ENCODE peak calls at places on chromosomes 12 and 14, in eight cellular contexts. One of them, this sample, is unnamed.

GRCh38 chr14:60183724-60184596 is 18.8 kb upstream of the DHRS7 start:
- DNase-seq in adipocyte: peak
- DNase-seq in iris pigment epithelial cell: peak
- DNase-seq in right lobe of liver: no peak
- DNase-seq in activated CD4-positive, alpha-beta T cell treated with anti-CD3 and anti-CD28 coated beads for 36 hours: no peak
- DNase-seq in A549: peak
- DNase-seq in dorsolateral prefrontal cortex: no peak
- DNase-seq in trophoblast cell: peak
- DNase-seq in this sample: peak

GRCh38 chr12:68113644-68114043 is 45.9 kb downstream of the IFNG start:
- DNase-seq in A549: no peak
- DNase-seq in trophoblast cell: no peak
- DNase-seq in right lobe of liver: no peak
- DNase-seq in iris pigment epithelial cell: no peak
- DNase-seq in adipocyte: no peak
- DNase-seq in activated CD4-positive, alpha-beta T cell treated with anti-CD3 and anti-CD28 coated beads for 36 hours: peak
- DNase-seq in dorsolateral prefrontal cortex: no peak
- DNase-seq in this sample: no peak

GRCh38 chr12:45666452-45667215 is 62.9 kb upstream of the ARID2 start:
- DNase-seq in dorsolateral prefrontal cortex: no peak
- DNase-seq in iris pigment epithelial cell: no peak
- DNase-seq in adipocyte: no peak
- DNase-seq in activated CD4-positive, alpha-beta T cell treated with anti-CD3 and anti-CD28 coated beads for 36 hours: no peak
- DNase-seq in trophoblast cell: no peak
- DNase-seq in right lobe of liver: no peak
- DNase-seq in A549: no peak
- DNase-seq in this sample: no peak

GRCh38 chr12:13887774-13888388 is 93.5 kb downstream of the GRIN2B start:
- DNase-seq in adipocyte: no peak
- DNase-seq in trophoblast cell: peak
- DNase-seq in iris pigment epithelial cell: no peak
- DNase-seq in right lobe of liver: no peak
- DNase-seq in A549: no peak
- DNase-seq in dorsolateral prefrontal cortex: no peak
- DNase-seq in activated CD4-positive, alpha-beta T cell treated with anti-CD3 and anti-CD28 coated beads for 36 hours: no peak
- DNase-seq in this sample: no peak

GRCh38 chr12:41151789-41152188 is 36.3 kb upstream of the PDZRN4 start:
- DNase-seq in iris pigment epithelial cell: peak
- DNase-seq in dorsolateral prefrontal cortex: no peak
- DNase-seq in activated CD4-positive, alpha-beta T cell treated with anti-CD3 and anti-CD28 coated beads for 36 hours: no peak
- DNase-seq in right lobe of liver: no peak
- DNase-seq in trophoblast cell: no peak
- DNase-seq in A549: peak
- DNase-seq in adipocyte: peak
- DNase-seq in this sample: no peak

GRCh38 chr14:75969891-75970290 is 11.9 kb downstream of the TGFB3 start:
- DNase-seq in right lobe of liver: no peak
- DNase-seq in trophoblast cell: no peak
- DNase-seq in adipocyte: no peak
- DNase-seq in iris pigment epithelial cell: peak
- DNase-seq in A549: no peak
- DNase-seq in activated CD4-positive, alpha-beta T cell treated with anti-CD3 and anti-CD28 coated beads for 36 hours: no peak
- DNase-seq in dorsolateral prefrontal cortex: no peak
- DNase-seq in this sample: no peak

GRCh38 chr14:75711796-75712211 is 50.8 kb downstream of the TTLL5 start:
- DNase-seq in dorsolateral prefrontal cortex: peak
- DNase-seq in A549: peak
- DNase-seq in iris pigment epithelial cell: peak
- DNase-seq in adipocyte: peak
- DNase-seq in activated CD4-positive, alpha-beta T cell treated with anti-CD3 and anti-CD28 coated beads for 36 hours: peak
- DNase-seq in right lobe of liver: peak
- DNase-seq in trophoblast cell: peak
- DNase-seq in this sample: peak

GRCh38 chr12:67442347-67442841 is 173.2 kb downstream of the CAND1 start:
- DNase-seq in adipocyte: no peak
- DNase-seq in dorsolateral prefrontal cortex: no peak
- DNase-seq in iris pigment epithelial cell: no peak
- DNase-seq in right lobe of liver: peak
- DNase-seq in A549: no peak
- DNase-seq in trophoblast cell: no peak
- DNase-seq in activated CD4-positive, alpha-beta T cell treated with anti-CD3 and anti-CD28 coated beads for 36 hours: no peak
- DNase-seq in this sample: no peak

GRCh38 chr14:102798926-102799325 is 21.7 kb downstream of the TRAF3 start:
- DNase-seq in dorsolateral prefrontal cortex: no peak
- DNase-seq in iris pigment epithelial cell: no peak
- DNase-seq in A549: no peak
- DNase-seq in right lobe of liver: no peak
- DNase-seq in trophoblast cell: no peak
- DNase-seq in activated CD4-positive, alpha-beta T cell treated with anti-CD3 and anti-CD28 coated beads for 36 hours: no peak
- DNase-seq in adipocyte: no peak
- DNase-seq in this sample: no peak

GRCh38 chr14:54650331-54651017 is 83.5 kb downstream of the SAMD4A start:
- DNase-seq in adipocyte: peak
- DNase-seq in iris pigment epithelial cell: peak
- DNase-seq in A549: peak
- DNase-seq in trophoblast cell: peak
- DNase-seq in activated CD4-positive, alpha-beta T cell treated with anti-CD3 and anti-CD28 coated beads for 36 hours: no peak
- DNase-seq in dorsolateral prefrontal cortex: no peak
- DNase-seq in right lobe of liver: peak
- DNase-seq in this sample: peak

GRCh38 chr12:46403732-46404097 is 31.1 kb upstream of the SLC38A2 start:
- DNase-seq in activated CD4-positive, alpha-beta T cell treated with anti-CD3 and anti-CD28 coated beads for 36 hours: no peak
- DNase-seq in dorsolateral prefrontal cortex: no peak
- DNase-seq in A549: no peak
- DNase-seq in adipocyte: no peak
- DNase-seq in iris pigment epithelial cell: no peak
- DNase-seq in trophoblast cell: no peak
- DNase-seq in right lobe of liver: no peak
- DNase-seq in this sample: no peak

GRCh38 chr12:85374981-85375380 is 95.0 kb downstream of the ALX1 start:
- DNase-seq in trophoblast cell: no peak
- DNase-seq in iris pigment epithelial cell: no peak
- DNase-seq in right lobe of liver: no peak
- DNase-seq in activated CD4-positive, alpha-beta T cell treated with anti-CD3 and anti-CD28 coated beads for 36 hours: no peak
- DNase-seq in dorsolateral prefrontal cortex: no peak
- DNase-seq in adipocyte: no peak
- DNase-seq in A549: no peak
- DNase-seq in this sample: no peak

GRCh38 chr12:103680591-103681065 is 93.6 kb downstream of the STAB2 start:
- DNase-seq in iris pigment epithelial cell: no peak
- DNase-seq in activated CD4-positive, alpha-beta T cell treated with anti-CD3 and anti-CD28 coated beads for 36 hours: peak
- DNase-seq in trophoblast cell: no peak
- DNase-seq in adipocyte: no peak
- DNase-seq in A549: no peak
- DNase-seq in dorsolateral prefrontal cortex: peak
- DNase-seq in right lobe of liver: no peak
- DNase-seq in this sample: no peak

GRCh38 chr14:95184413-95184790 is 27.1 kb upstream of the DICER1 start:
- DNase-seq in dorsolateral prefrontal cortex: no peak
- DNase-seq in adipocyte: peak
- DNase-seq in right lobe of liver: no peak
- DNase-seq in iris pigment epithelial cell: peak
- DNase-seq in trophoblast cell: no peak
- DNase-seq in activated CD4-positive, alpha-beta T cell treated with anti-CD3 and anti-CD28 coated beads for 36 hours: no peak
- DNase-seq in A549: no peak
- DNase-seq in this sample: no peak

GRCh38 chr14:94775082-94775874 is 5.4 kb upstream of the GSC start:
- DNase-seq in iris pigment epithelial cell: peak
- DNase-seq in activated CD4-positive, alpha-beta T cell treated with anti-CD3 and anti-CD28 coated beads for 36 hours: no peak
- DNase-seq in adipocyte: no peak
- DNase-seq in trophoblast cell: no peak
- DNase-seq in right lobe of liver: no peak
- DNase-seq in A549: no peak
- DNase-seq in dorsolateral prefrontal cortex: no peak
- DNase-seq in this sample: no peak

GRCh38 chr14:34035177-34035933 is 84.5 kb upstream of the EGLN3 start:
- DNase-seq in adipocyte: peak
- DNase-seq in trophoblast cell: no peak
- DNase-seq in A549: no peak
- DNase-seq in dorsolateral prefrontal cortex: no peak
- DNase-seq in right lobe of liver: peak
- DNase-seq in activated CD4-positive, alpha-beta T cell treated with anti-CD3 and anti-CD28 coated beads for 36 hours: no peak
- DNase-seq in iris pigment epithelial cell: no peak
- DNase-seq in this sample: no peak

GRCh38 chr14:49218436-49219092 is 367.6 kb downstream of the RPS29 start:
- DNase-seq in right lobe of liver: no peak
- DNase-seq in adipocyte: no peak
- DNase-seq in iris pigment epithelial cell: no peak
- DNase-seq in trophoblast cell: no peak
- DNase-seq in A549: no peak
- DNase-seq in activated CD4-positive, alpha-beta T cell treated with anti-CD3 and anti-CD28 coated beads for 36 hours: no peak
- DNase-seq in dorsolateral prefrontal cortex: no peak
- DNase-seq in this sample: peak

GRCh38 chr12:111170559-111170958 is 198.3 kb downstream of the PHETA1 start:
- DNase-seq in iris pigment epithelial cell: no peak
- DNase-seq in right lobe of liver: no peak
- DNase-seq in activated CD4-positive, alpha-beta T cell treated with anti-CD3 and anti-CD28 coated beads for 36 hours: no peak
- DNase-seq in adipocyte: no peak
- DNase-seq in trophoblast cell: peak
- DNase-seq in dorsolateral prefrontal cortex: no peak
- DNase-seq in A549: no peak
- DNase-seq in this sample: no peak

GRCh38 chr12:34236073-34236472 is 213.8 kb downstream of the ALG10 start:
- DNase-seq in dorsolateral prefrontal cortex: no peak
- DNase-seq in adipocyte: no peak
- DNase-seq in iris pigment epithelial cell: no peak
- DNase-seq in right lobe of liver: no peak
- DNase-seq in A549: no peak
- DNase-seq in trophoblast cell: no peak
- DNase-seq in activated CD4-positive, alpha-beta T cell treated with anti-CD3 and anti-CD28 coated beads for 36 hours: no peak
- DNase-seq in this sample: no peak

GRCh38 chr12:19018302-19018980 is 111.1 kb upstream of the PLEKHA5 start:
- DNase-seq in dorsolateral prefrontal cortex: no peak
- DNase-seq in iris pigment epithelial cell: peak
- DNase-seq in activated CD4-positive, alpha-beta T cell treated with anti-CD3 and anti-CD28 coated beads for 36 hours: no peak
- DNase-seq in trophoblast cell: no peak
- DNase-seq in A549: no peak
- DNase-seq in adipocyte: peak
- DNase-seq in right lobe of liver: no peak
- DNase-seq in this sample: peak

GRCh38 chr12:72966684-72967083 is 694.5 kb downstream of the TRHDE start:
- DNase-seq in adipocyte: no peak
- DNase-seq in right lobe of liver: no peak
- DNase-seq in activated CD4-positive, alpha-beta T cell treated with anti-CD3 and anti-CD28 coated beads for 36 hours: no peak
- DNase-seq in A549: no peak
- DNase-seq in trophoblast cell: no peak
- DNase-seq in dorsolateral prefrontal cortex: no peak
- DNase-seq in iris pigment epithelial cell: no peak
- DNase-seq in this sample: no peak

GRCh38 chr12:132021031-132021871 is 71.5 kb downstream of the EP400 start:
- DNase-seq in trophoblast cell: no peak
- DNase-seq in iris pigment epithelial cell: no peak
- DNase-seq in right lobe of liver: no peak
- DNase-seq in adipocyte: no peak
- DNase-seq in dorsolateral prefrontal cortex: no peak
- DNase-seq in A549: no peak
- DNase-seq in activated CD4-positive, alpha-beta T cell treated with anti-CD3 and anti-CD28 coated beads for 36 hours: no peak
- DNase-seq in this sample: no peak

GRCh38 chr14:31926652-31927347 is 150.3 kb upstream of the ARHGAP5 start:
- DNase-seq in activated CD4-positive, alpha-beta T cell treated with anti-CD3 and anti-CD28 coated beads for 36 hours: no peak
- DNase-seq in dorsolateral prefrontal cortex: no peak
- DNase-seq in iris pigment epithelial cell: peak
- DNase-seq in A549: no peak
- DNase-seq in trophoblast cell: no peak
- DNase-seq in adipocyte: no peak
- DNase-seq in right lobe of liver: no peak
- DNase-seq in this sample: no peak

GRCh38 chr12:47277972-47278448 is 198.3 kb upstream of the AMIGO2 start:
- DNase-seq in dorsolateral prefrontal cortex: no peak
- DNase-seq in adipocyte: peak
- DNase-seq in trophoblast cell: peak
- DNase-seq in right lobe of liver: no peak
- DNase-seq in A549: peak
- DNase-seq in activated CD4-positive, alpha-beta T cell treated with anti-CD3 and anti-CD28 coated beads for 36 hours: peak
- DNase-seq in iris pigment epithelial cell: peak
- DNase-seq in this sample: peak

GRCh38 chr14:77023001-77023996 is 5.2 kb downstream of the IRF2BPL start:
- DNase-seq in adipocyte: peak
- DNase-seq in A549: no peak
- DNase-seq in dorsolateral prefrontal cortex: peak
- DNase-seq in iris pigment epithelial cell: peak
- DNase-seq in activated CD4-positive, alpha-beta T cell treated with anti-CD3 and anti-CD28 coated beads for 36 hours: peak
- DNase-seq in trophoblast cell: peak
- DNase-seq in right lobe of liver: peak
- DNase-seq in this sample: peak

GRCh38 chr12:92144631-92145480 is 790 bp downstream of the BTG1 start:
- DNase-seq in A549: no peak
- DNase-seq in dorsolateral prefrontal cortex: peak
- DNase-seq in adipocyte: peak
- DNase-seq in iris pigment epithelial cell: peak
- DNase-seq in trophoblast cell: peak
- DNase-seq in right lobe of liver: peak
- DNase-seq in activated CD4-positive, alpha-beta T cell treated with anti-CD3 and anti-CD28 coated beads for 36 hours: peak
- DNase-seq in this sample: peak

GRCh38 chr12:22254450-22254849 is 80.1 kb downstream of the ST8SIA1 start:
- DNase-seq in trophoblast cell: no peak
- DNase-seq in dorsolateral prefrontal cortex: no peak
- DNase-seq in A549: no peak
- DNase-seq in adipocyte: no peak
- DNase-seq in iris pigment epithelial cell: no peak
- DNase-seq in activated CD4-positive, alpha-beta T cell treated with anti-CD3 and anti-CD28 coated beads for 36 hours: no peak
- DNase-seq in right lobe of liver: no peak
- DNase-seq in this sample: no peak

GRCh38 chr14:37057776-37058175 is 114.6 kb downstream of the SLC25A21 start:
- DNase-seq in activated CD4-positive, alpha-beta T cell treated with anti-CD3 and anti-CD28 coated beads for 36 hours: no peak
- DNase-seq in iris pigment epithelial cell: no peak
- DNase-seq in A549: no peak
- DNase-seq in adipocyte: no peak
- DNase-seq in trophoblast cell: no peak
- DNase-seq in right lobe of liver: no peak
- DNase-seq in dorsolateral prefrontal cortex: no peak
- DNase-seq in this sample: no peak

GRCh38 chr12:104736307-104736706 is 221.8 kb downstream of the SLC41A2 start:
- DNase-seq in adipocyte: peak
- DNase-seq in dorsolateral prefrontal cortex: no peak
- DNase-seq in right lobe of liver: no peak
- DNase-seq in A549: no peak
- DNase-seq in iris pigment epithelial cell: peak
- DNase-seq in trophoblast cell: no peak
- DNase-seq in activated CD4-positive, alpha-beta T cell treated with anti-CD3 and anti-CD28 coated beads for 36 hours: no peak
- DNase-seq in this sample: peak

GRCh38 chr12:123602651-123603195 is 824 bp downstream of the DDX55 start:
- DNase-seq in dorsolateral prefrontal cortex: no peak
- DNase-seq in activated CD4-positive, alpha-beta T cell treated with anti-CD3 and anti-CD28 coated beads for 36 hours: peak
- DNase-seq in iris pigment epithelial cell: peak
- DNase-seq in right lobe of liver: no peak
- DNase-seq in adipocyte: peak
- DNase-seq in A549: no peak
- DNase-seq in trophoblast cell: peak
- DNase-seq in this sample: no peak

GRCh38 chr12:82124711-82125110 is 233.5 kb downstream of the CCDC59 start:
- DNase-seq in trophoblast cell: no peak
- DNase-seq in dorsolateral prefrontal cortex: no peak
- DNase-seq in adipocyte: peak
- DNase-seq in right lobe of liver: no peak
- DNase-seq in iris pigment epithelial cell: peak
- DNase-seq in A549: no peak
- DNase-seq in activated CD4-positive, alpha-beta T cell treated with anti-CD3 and anti-CD28 coated beads for 36 hours: no peak
- DNase-seq in this sample: peak

GRCh38 chr14:51441001-51441400 is 201.0 kb downstream of the TMX1 start:
- DNase-seq in trophoblast cell: no peak
- DNase-seq in A549: no peak
- DNase-seq in right lobe of liver: no peak
- DNase-seq in dorsolateral prefrontal cortex: no peak
- DNase-seq in activated CD4-positive, alpha-beta T cell treated with anti-CD3 and anti-CD28 coated beads for 36 hours: no peak
- DNase-seq in adipocyte: no peak
- DNase-seq in iris pigment epithelial cell: no peak
- DNase-seq in this sample: no peak

GRCh38 chr14:68137704-68138619 is 318.4 kb downstream of the RAD51B start:
- DNase-seq in right lobe of liver: no peak
- DNase-seq in adipocyte: peak
- DNase-seq in trophoblast cell: peak
- DNase-seq in activated CD4-positive, alpha-beta T cell treated with anti-CD3 and anti-CD28 coated beads for 36 hours: peak
- DNase-seq in dorsolateral prefrontal cortex: peak
- DNase-seq in A549: peak
- DNase-seq in iris pigment epithelial cell: peak
- DNase-seq in this sample: peak

GRCh38 chr12:14771651-14772137 is 31.6 kb downstream of the WBP11 start:
- DNase-seq in A549: no peak
- DNase-seq in activated CD4-positive, alpha-beta T cell treated with anti-CD3 and anti-CD28 coated beads for 36 hours: peak
- DNase-seq in iris pigment epithelial cell: no peak
- DNase-seq in right lobe of liver: no peak
- DNase-seq in dorsolateral prefrontal cortex: no peak
- DNase-seq in trophoblast cell: no peak
- DNase-seq in adipocyte: no peak
- DNase-seq in this sample: no peak

This sample was measured in astrocyte of the spinal cord.